ENCODE peak calls at places on chromosomes 6 and 20, in seven cellular contexts. U is mammary epithelial cell, Z is breast epithelium, T is psoas muscle, I is GM06990, H is foreskin fibroblast, W is IMR-90. E is an unnamed sample.

GRCh38 chr6:161101517-161101916 is 109.9 kb downstream of the MAP3K4 start:
- DNase-seq in I (no peak), U (no peak), T (no peak), Z (no peak), W (peak), H (no peak), E (no peak)

GRCh38 chr6:85675030-85675819 is 32.5 kb upstream of the SYNCRIP start:
- DNase-seq in H (peak), U (peak), I (no peak), W (peak), T (peak), Z (no peak), E (no peak)

GRCh38 chr20:60749804-60750602 is 502.1 kb upstream of the CDH4 start:
- DNase-seq in H (no peak), I (no peak), W (no peak), T (no peak), Z (no peak), U (no peak), E (no peak)

GRCh38 chr6:151111670-151112069 is 128.1 kb upstream of the AKAP12 start:
- DNase-seq in W (no peak), H (no peak), T (no peak), Z (no peak), I (no peak), U (no peak), E (no peak)

GRCh38 chr6:116253188-116253504 is 729 bp downstream of the TSPYL4 start:
- DNase-seq in H (no peak), T (no peak), W (no peak), U (no peak), I (no peak), Z (no peak), E (no peak)

GRCh38 chr20:36367907-36368306 is 61.8 kb downstream of the DLGAP4 start:
- DNase-seq in I (no peak), W (no peak), U (no peak), T (no peak), H (no peak), Z (no peak), E (no peak)

GRCh38 chr20:20797521-20798310 is 85.3 kb upstream of the RALGAPA2 start:
- DNase-seq in U (no peak), H (no peak), I (no peak), T (no peak), W (no peak), Z (no peak), E (no peak)

GRCh38 chr6:7467007-7467897 is 74.2 kb upstream of the DSP start:
- DNase-seq in Z (no peak), W (peak), U (no peak), H (no peak), I (no peak), T (no peak), E (no peak)

GRCh38 chr6:16947461-16948159 is 154.2 kb upstream of the STMND1 start:
- DNase-seq in H (peak), U (peak), I (no peak), T (no peak), Z (no peak), W (peak), E (peak)

GRCh38 chr20:4972506-4973251 is 28.6 kb downstream of the SLC23A2 start:
- DNase-seq in U (no peak), W (no peak), T (no peak), I (no peak), H (no peak), Z (no peak), E (no peak)

GRCh38 chr6:21748343-21749063 is 155.0 kb downstream of the SOX4 start:
- DNase-seq in Z (no peak), U (peak), W (peak), T (no peak), I (no peak), H (no peak), E (no peak)

GRCh38 chr20:62793757-62794006 is 2.6 kb upstream of the MRGBP start:
- DNase-seq in T (no peak), H (no peak), I (no peak), W (no peak), U (no peak), Z (no peak), E (no peak)

GRCh38 chr6:39296745-39297640 is 17.2 kb downstream of the KCNK17 start:
- DNase-seq in Z (no peak), W (peak), H (peak), U (no peak), I (no peak), T (peak), E (no peak)

GRCh38 chr20:38730167-38730988 is 6.1 kb downstream of the SLC32A1 start:
- DNase-seq in U (no peak), I (peak), Z (no peak), T (no peak), H (no peak), W (no peak), E (no peak)
- H3K4me3 ChIP-seq in U (no peak), I (no peak), Z (no peak), T (peak), H (no peak), W (no peak), E (no peak)

DNA sequence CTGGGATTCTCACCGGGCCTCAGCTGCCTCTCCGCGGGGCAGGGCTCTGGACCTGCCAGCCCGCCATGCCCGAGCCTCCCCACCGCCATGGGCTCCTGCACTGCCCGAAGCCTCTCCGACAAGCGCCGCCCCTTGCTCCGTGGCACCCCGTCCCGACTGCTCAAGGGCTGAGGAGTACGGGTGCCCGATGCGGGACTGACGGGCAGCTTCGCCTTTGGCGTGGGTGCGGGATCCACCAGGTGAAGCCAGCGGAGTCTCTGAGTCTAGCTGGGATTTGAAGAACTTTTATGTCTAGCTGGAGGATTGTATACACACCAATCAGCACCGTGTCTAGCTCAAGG is 5.3 kb upstream of the RANBP9 start:
- DNase-seq in I (no peak), Z (no peak), W (no peak), T (no peak), H (no peak), U (no peak), E (no peak)
- TF ChIP-seq CTCF in I (no peak), Z (no peak), W (no peak), T (no peak), H (no peak), U (no peak), E (no peak)

GRCh38 chr20:50929299-50930138 is 1.7 kb downstream of the ADNP start:
- DNase-seq in Z (peak), I (peak), H (peak), W (peak), T (peak), U (peak), E (peak)
- H3K4me3 ChIP-seq in Z (peak), I (peak), H (peak), W (peak), T (peak), U (peak), E (peak)

GRCh38 chr6:29887330-29887818 is 55.0 kb upstream of the HLA-A start:
- DNase-seq in H (peak), U (peak), I (peak), Z (no peak), W (peak), T (peak), E (no peak)

GRCh38 chr6:29887819-29888581 is 54.3 kb upstream of the HLA-A start:
- DNase-seq in I (peak), Z (peak), T (peak), U (peak), W (peak), H (peak), E (no peak)

GRCh38 chr6:29886686-29887085 is 55.6 kb upstream of the HLA-A start:
- DNase-seq in H (no peak), Z (no peak), W (no peak), U (peak), T (no peak), I (no peak), E (no peak)

DNA sequence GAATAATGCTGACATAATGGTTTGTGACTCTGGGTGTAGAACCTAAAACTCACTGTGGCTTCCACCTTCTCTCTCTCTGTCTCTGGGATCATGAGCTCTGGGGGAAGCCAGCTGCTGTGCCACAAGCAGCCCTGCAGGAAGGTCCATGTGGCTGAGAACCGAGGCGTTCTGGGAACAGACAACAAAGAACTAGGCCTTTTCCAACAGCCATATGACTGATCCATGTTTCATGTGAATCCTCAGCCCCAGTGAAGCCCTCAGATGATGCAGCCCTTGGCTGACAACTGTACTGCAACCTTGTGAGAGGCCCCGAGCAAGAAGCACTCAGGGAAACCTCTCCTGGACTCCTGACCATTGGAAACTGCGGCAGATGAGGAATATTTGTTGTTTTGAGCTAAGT is 56.6 kb downstream of the HLA-G start:
- DNase-seq in U (no peak), W (no peak), T (no peak), I (no peak), H (no peak), Z (no peak), E (no peak)
- TF ChIP-seq CTCF in U (no peak), W (no peak), T (no peak), I (no peak), H (no peak), Z (no peak), E (no peak)